ENCODE peak calls at places on chromosomes 11 and 22, in ten cellular contexts. U is cardiac fibroblast; Q is heart right ventricle; K is HL-60; W is retinal pigment epithelial cell; I is A549; V is AG10803; N is CD8-positive, alpha-beta T cell; F is heart left ventricle; H is colonic mucosa. E is an unnamed sample.

GRCh38 chr11:101914737-101915426 is at the start of gene CEP126:
- DNase-seq in Q (peak), H (peak), W (peak), I (peak), N (peak), V (peak), K (peak), U (peak), F (peak), E (peak)

GRCh38 chr22:21778705-21779363 is 43.2 kb upstream of the YPEL1 start:
- DNase-seq in K (no peak), W (no peak), I (no peak), H (no peak), V (peak), F (no peak), N (no peak), Q (no peak), U (peak), E (peak)

GRCh38 chr11:24312464-24313238 is 184.2 kb upstream of the LUZP2 start:
- DNase-seq in H (no peak), N (peak), W (no peak), Q (no peak), F (no peak), K (peak), I (no peak), U (peak), V (no peak), E (no peak)

GRCh38 chr22:23054531-23055257 is 15.6 kb upstream of the GNAZ start:
- DNase-seq in V (no peak), F (no peak), N (no peak), Q (no peak), W (no peak), K (no peak), H (peak), U (no peak), I (no peak), E (no peak)

GRCh38 chr22:27250418-27250817 is 551.1 kb downstream of the MN1 start:
- DNase-seq in I (no peak), V (no peak), Q (no peak), U (no peak), F (no peak), N (no peak), W (no peak), H (no peak), K (no peak), E (no peak)

GRCh38 chr11:124884869-124885479 is 12.7 kb downstream of the ROBO4 start:
- DNase-seq in K (no peak), W (no peak), F (no peak), N (no peak), U (no peak), V (no peak), I (no peak), Q (no peak), H (no peak), E (no peak)

GRCh38 chr22:45572444-45572843 is 69.8 kb downstream of the FBLN1 start:
- DNase-seq in U (no peak), V (peak), I (no peak), K (no peak), F (no peak), H (no peak), Q (no peak), N (no peak), W (no peak), E (peak)

GRCh38 chr11:10899542-10899830 is 41.6 kb upstream of the ZBED5 start:
- DNase-seq in H (peak), V (no peak), K (no peak), I (no peak), N (no peak), W (no peak), Q (peak), U (no peak), F (peak), E (no peak)

GRCh38 chr22:48380016-48380665 is 1447.5 kb downstream of the BRD1 start:
- DNase-seq in K (no peak), U (no peak), H (no peak), V (no peak), Q (no peak), W (no peak), F (no peak), I (no peak), N (no peak), E (no peak)

GRCh38 chr11:108748971-108749370 is 84.1 kb downstream of the DDX10 start:
- DNase-seq in N (no peak), W (no peak), K (no peak), I (no peak), Q (no peak), H (no peak), V (no peak), F (no peak), U (no peak), E (no peak)

GRCh38 chr11:68117896-68118470 is 3.2 kb downstream of the CHKA start:
- DNase-seq in N (no peak), K (no peak), Q (no peak), W (no peak), F (no peak), U (no peak), H (no peak), I (no peak), V (no peak), E (no peak)

GRCh38 chr11:124643605-124644425 is 21.2 kb downstream of the TBRG1 start:
- DNase-seq in K (no peak), V (peak), N (no peak), I (no peak), U (peak), Q (no peak), H (no peak), W (no peak), F (no peak), E (peak)

GRCh38 chr11:15918212-15918611 is 438.1 kb downstream of the SOX6 start:
- DNase-seq in H (no peak), I (no peak), Q (no peak), F (no peak), N (no peak), K (no peak), U (no peak), W (no peak), V (no peak), E (no peak)

GRCh38 chr11:114182471-114182968 is 113.7 kb upstream of the NNMT start:
- DNase-seq in H (no peak), K (no peak), N (no peak), Q (no peak), V (no peak), W (no peak), U (no peak), I (no peak), F (no peak), E (no peak)

GRCh38 chr11:75474878-75475766 is 42.1 kb upstream of the KLHL35 start:
- DNase-seq in W (no peak), U (peak), H (peak), V (peak), N (peak), K (peak), I (no peak), Q (peak), F (peak), E (no peak)

GRCh38 chr22:28829358-28830181 is 29.2 kb upstream of the XBP1 start:
- DNase-seq in W (no peak), Q (peak), I (peak), V (peak), K (peak), H (peak), N (peak), U (peak), F (peak), E (peak)

GRCh38 chr11:35223429-35223828 is 84.5 kb downstream of the CD44 start:
- DNase-seq in K (no peak), H (no peak), F (no peak), Q (no peak), W (no peak), V (peak), N (no peak), U (peak), I (no peak), E (peak)

GRCh38 chr11:9992306-9992705 is 301.7 kb downstream of the SBF2 start:
- DNase-seq in I (no peak), W (no peak), F (no peak), V (peak), Q (no peak), N (no peak), U (no peak), H (no peak), K (no peak), E (no peak)

GRCh38 chr22:38353142-38353629 is 36.0 kb upstream of the CSNK1E start:
- DNase-seq in V (peak), W (no peak), N (peak), K (peak), Q (peak), I (peak), F (peak), H (peak), U (peak), E (peak)

GRCh38 chr11:43558556-43559127 is 121.9 kb upstream of the HSD17B12 start:
- DNase-seq in Q (no peak), F (no peak), I (no peak), N (no peak), H (no peak), U (no peak), V (no peak), K (no peak), W (no peak), E (no peak)

GRCh38 chr22:28810839-28811491 is 10.6 kb upstream of the XBP1 start:
- DNase-seq in H (no peak), U (peak), W (no peak), I (no peak), K (peak), N (peak), F (no peak), Q (no peak), V (peak), E (no peak)

GRCh38 chr11:64971421-64972233 is at the start of gene MAJIN:
- DNase-seq in N (peak), Q (peak), F (peak), H (peak), U (peak), K (no peak), W (no peak), I (peak), V (peak), E (peak)

GRCh38 chr11:36288442-36289225 is 590 bp downstream of the COMMD9 start:
- DNase-seq in V (no peak), N (no peak), K (peak), U (peak), W (no peak), Q (no peak), F (no peak), I (no peak), H (peak), E (no peak)

GRCh38 chr11:85854212-85854556 is 999 bp upstream of the CCDC83 start:
- DNase-seq in F (no peak), Q (no peak), N (no peak), W (no peak), I (no peak), H (no peak), K (no peak), V (no peak), U (no peak), E (no peak)

GRCh38 chr22:24006207-24006913 is 1.1 kb upstream of the GSTT4 start:
- DNase-seq in Q (no peak), I (no peak), W (no peak), K (no peak), U (no peak), F (no peak), V (no peak), N (no peak), H (no peak), E (no peak)

GRCh38 chr22:17213976-17214375 is 5.3 kb downstream of the ADA2 start:
- DNase-seq in H (peak), F (peak), K (peak), W (no peak), V (peak), N (peak), I (no peak), U (peak), Q (peak), E (peak)

GRCh38 chr11:129969973-129970372 is 32.7 kb downstream of the PRDM10 start:
- DNase-seq in Q (no peak), I (no peak), U (no peak), K (no peak), H (no peak), N (no peak), F (no peak), W (no peak), V (no peak), E (no peak)

GRCh38 chr22:20607157-20607907 is 99.9 kb downstream of the MED15 start:
- DNase-seq in H (no peak), F (no peak), U (no peak), I (no peak), K (no peak), Q (no peak), N (no peak), V (no peak), W (no peak), E (no peak)

GRCh38 chr11:33388793-33389525 is 131.8 kb downstream of the HIPK3 start:
- DNase-seq in N (no peak), I (no peak), H (no peak), W (no peak), V (no peak), K (no peak), Q (no peak), U (no peak), F (no peak), E (no peak)

GRCh38 chr11:2380807-2381350 is 3.8 kb downstream of the CD81 start:
- DNase-seq in I (no peak), W (no peak), U (peak), H (peak), Q (peak), N (no peak), V (no peak), F (peak), K (peak), E (no peak)

GRCh38 chr11:2379471-2380174 is 2.5 kb downstream of the CD81 start:
- DNase-seq in H (no peak), F (peak), K (no peak), Q (peak), V (no peak), W (no peak), U (no peak), N (no peak), I (no peak), E (no peak)

GRCh38 chr11:2381494-2382128 is 4.5 kb downstream of the CD81 start:
- DNase-seq in K (no peak), W (no peak), I (no peak), H (no peak), V (no peak), U (no peak), N (no peak), F (peak), Q (peak), E (no peak)

GRCh38 chr11:2378527-2379210 is 1.6 kb downstream of the CD81 start:
- DNase-seq in K (no peak), W (no peak), I (no peak), Q (peak), H (no peak), N (no peak), V (peak), F (peak), U (peak), E (peak)

GRCh38 chr11:2380396-2380795 is 3.3 kb downstream of the CD81 start:
- DNase-seq in U (no peak), F (no peak), H (no peak), W (no peak), Q (peak), V (no peak), K (no peak), I (no peak), N (no peak), E (no peak)
- H3K4me3 ChIP-seq in U (peak), F (peak), H (no peak), W (no peak), Q (peak), V (peak), K (no peak), I (no peak), N (no peak), E (peak)

GRCh38 chr11:60633645-60634044 is 65.8 kb upstream of the MS4A8 start:
- DNase-seq in Q (no peak), N (no peak), F (no peak), W (no peak), I (no peak), K (no peak), U (no peak), H (no peak), V (no peak), E (no peak)

GRCh38 chr11:60629399-60629798 is 70.0 kb upstream of the MS4A8 start:
- DNase-seq in U (no peak), F (no peak), Q (no peak), H (no peak), V (no peak), N (no peak), K (no peak), W (no peak), I (no peak), E (no peak)

GRCh38 chr11:60631939-60632338 is 67.5 kb upstream of the MS4A8 start:
- DNase-seq in I (no peak), F (no peak), K (no peak), Q (no peak), W (no peak), N (no peak), V (no peak), U (no peak), H (no peak), E (no peak)

DNA sequence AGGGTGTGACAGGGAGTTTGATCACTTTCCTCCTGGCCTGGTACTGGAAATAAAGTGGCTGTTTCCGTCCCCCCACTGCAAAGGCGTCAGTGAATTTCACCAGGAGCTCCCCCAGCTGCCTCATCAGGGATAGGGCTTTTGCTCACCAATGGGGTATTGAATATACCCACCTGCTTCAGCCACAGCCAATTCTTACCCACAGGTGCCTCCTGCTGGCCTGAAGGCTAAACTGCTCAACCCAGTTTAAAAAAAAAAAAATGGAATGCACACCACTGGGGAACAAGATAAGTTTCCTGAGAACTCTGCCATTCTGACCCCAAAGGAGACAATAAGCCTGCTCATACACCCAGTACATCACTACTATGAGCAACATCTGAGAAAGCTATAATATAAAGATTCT is 65.3 kb upstream of the MS4A8 start:
- DNase-seq in V (no peak), Q (no peak), N (no peak), U (no peak), K (no peak), I (no peak), F (no peak), H (no peak), W (no peak), E (no peak)
- TF ChIP-seq CTCF in V (no peak), Q (no peak), N (no peak), U (no peak), K (peak), I (no peak), F (peak), H (no peak), W (no peak), E (peak)

GRCh38 chr11:66971483-66971882 is 3.6 kb upstream of the C11orf86 start:
- DNase-seq in F (no peak), K (no peak), V (no peak), Q (no peak), W (no peak), H (no peak), I (no peak), N (no peak), U (peak), E (peak)

GRCh38 chr11:66969584-66970205 is 5.4 kb upstream of the C11orf86 start:
- DNase-seq in Q (no peak), I (no peak), N (no peak), H (no peak), F (no peak), U (peak), V (peak), K (no peak), W (no peak), E (peak)

GRCh38 chr11:66970808-66971442 is 4.2 kb upstream of the C11orf86 start:
- DNase-seq in N (no peak), F (no peak), Q (no peak), K (peak), V (peak), W (peak), I (peak), U (peak), H (no peak), E (peak)

GRCh38 chr11:66967670-66968425 is 7.3 kb upstream of the C11orf86 start:
- DNase-seq in Q (peak), W (no peak), V (peak), N (no peak), U (peak), I (no peak), H (peak), F (no peak), K (no peak), E (peak)

GRCh38 chr11:66970371-66970807 is 4.7 kb upstream of the C11orf86 start:
- DNase-seq in I (no peak), N (no peak), F (no peak), V (no peak), H (no peak), U (no peak), W (no peak), Q (no peak), K (no peak), E (no peak)
- H3K4me3 ChIP-seq in I (no peak), N (no peak), F (no peak), V (no peak), H (no peak), U (no peak), W (no peak), Q (no peak), K (no peak), E (no peak)

GRCh38 chr22:42641801-42642413 is 1.5 kb upstream of the ATP5MGL start:
- DNase-seq in Q (no peak), W (no peak), H (no peak), F (no peak), N (no peak), I (no peak), K (no peak), V (no peak), U (peak), E (no peak)

GRCh38 chr22:42635531-42635930 is 4.9 kb downstream of the ATP5MGL start:
- DNase-seq in F (peak), V (peak), K (no peak), H (peak), U (peak), N (no peak), I (peak), W (peak), Q (peak), E (peak)

GRCh38 chr22:42636506-42636905 is 3.9 kb downstream of the ATP5MGL start:
- DNase-seq in K (no peak), H (no peak), U (no peak), Q (no peak), V (no peak), W (no peak), I (no peak), N (no peak), F (no peak), E (no peak)

GRCh38 chr22:42639541-42640241 is 710 bp downstream of the ATP5MGL start:
- DNase-seq in K (no peak), V (no peak), I (no peak), H (no peak), F (no peak), W (no peak), Q (no peak), N (no peak), U (peak), E (no peak)

GRCh38 chr22:42637555-42637954 is 2.8 kb downstream of the ATP5MGL start:
- DNase-seq in H (no peak), F (no peak), I (no peak), U (no peak), K (no peak), N (no peak), V (no peak), W (no peak), Q (no peak), E (no peak)
- TF ChIP-seq CTCF in H (no peak), F (no peak), I (no peak), U (no peak), K (no peak), N (no peak), V (no peak), W (no peak), Q (no peak), E (no peak)

DNA sequence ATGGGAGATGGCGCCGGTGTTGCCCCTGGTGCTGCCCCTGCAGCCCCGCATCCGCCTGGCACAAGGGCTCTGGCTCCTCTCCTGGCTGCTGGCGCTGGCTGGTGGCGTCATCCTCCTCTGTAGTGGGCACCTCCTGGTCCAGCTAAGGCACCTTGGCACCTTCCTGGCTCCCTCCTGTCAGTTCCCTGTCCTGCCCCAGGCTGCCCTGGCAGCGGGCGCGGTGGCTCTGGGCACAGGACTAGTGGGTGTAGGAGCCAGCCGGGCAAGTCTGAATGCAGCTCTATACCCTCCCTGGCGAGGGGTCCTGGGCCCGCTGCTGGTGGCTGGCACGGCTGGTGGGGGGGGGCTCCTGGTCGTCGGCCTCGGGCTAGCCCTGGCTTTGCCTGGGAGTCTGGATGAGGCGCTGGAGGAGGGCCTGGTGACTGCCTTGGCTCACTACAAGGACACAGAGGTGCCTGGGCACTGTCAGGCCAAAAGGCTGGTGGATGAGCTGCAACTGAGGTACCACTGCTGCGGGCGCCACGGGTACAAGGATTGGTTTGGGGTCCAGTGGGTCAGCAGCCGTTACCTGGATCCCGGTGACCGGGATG is 313 bp downstream of the ROM1 start:
- DNase-seq in N (no peak), W (no peak), Q (no peak), F (no peak), K (no peak), H (no peak), U (no peak), V (no peak), I (no peak), E (no peak)
- H3K4me3 ChIP-seq in N (no peak), W (peak), Q (peak), F (peak), K (no peak), H (peak), U (no peak), V (peak), I (peak), E (peak)